ENCODE peak calls at places on chromosomes 4 and X, in six cellular contexts. One of them, this sample, is unnamed. For H3K4me1, the result is how much of the 10 kb centered on the place peaks cover.

GRCh38 chr4:36321176-36321575 is 39.8 kb downstream of the DTHD1 start:
- DNase-seq in transverse colon: no peak
- DNase-seq in ovary: no peak
- DNase-seq in neural progenitor cell: no peak
- DNase-seq in heart left ventricle: no peak
- DNase-seq in lung: no peak
- DNase-seq in this sample: no peak

GRCh38 chr4:82519072-82519471 is 42.7 kb downstream of the TMEM150C start:
- DNase-seq in transverse colon: no peak
- DNase-seq in ovary: no peak
- DNase-seq in neural progenitor cell: no peak
- DNase-seq in heart left ventricle: no peak
- DNase-seq in lung: no peak
- DNase-seq in this sample: no peak

GRCh38 chrX:131854586-131854985 is 168.5 kb upstream of the STK26 start:
- DNase-seq in transverse colon: no peak
- DNase-seq in ovary: no peak
- DNase-seq in neural progenitor cell: no peak
- DNase-seq in heart left ventricle: no peak
- DNase-seq in lung: no peak
- DNase-seq in this sample: no peak

GRCh38 chr4:181528570-181529184 is 714.5 kb upstream of the TENM3 start:
- DNase-seq in transverse colon: peak
- DNase-seq in ovary: no peak
- DNase-seq in neural progenitor cell: peak
- DNase-seq in heart left ventricle: peak
- DNase-seq in lung: peak
- DNase-seq in this sample: peak

GRCh38 chr4:48739560-48740019 is 40.5 kb downstream of the FRYL start:
- DNase-seq in transverse colon: no peak
- DNase-seq in ovary: no peak
- DNase-seq in neural progenitor cell: no peak
- DNase-seq in heart left ventricle: no peak
- DNase-seq in lung: no peak
- DNase-seq in this sample: no peak

GRCh38 chrX:30283456-30284200 is 25.6 kb downstream of the NR0B1 start:
- DNase-seq in transverse colon: no peak
- DNase-seq in ovary: no peak
- DNase-seq in neural progenitor cell: no peak
- DNase-seq in heart left ventricle: no peak
- DNase-seq in lung: no peak
- DNase-seq in this sample: no peak

GRCh38 chr4:15336410-15337184 is 91.2 kb upstream of the C1QTNF7 start:
- DNase-seq in transverse colon: no peak
- DNase-seq in ovary: no peak
- DNase-seq in neural progenitor cell: no peak
- DNase-seq in heart left ventricle: no peak
- DNase-seq in lung: no peak
- DNase-seq in this sample: no peak

GRCh38 chrX:24963823-24964222 is 51.9 kb downstream of the ARX start:
- DNase-seq in transverse colon: no peak
- DNase-seq in ovary: no peak
- DNase-seq in neural progenitor cell: no peak
- DNase-seq in heart left ventricle: no peak
- DNase-seq in lung: no peak
- DNase-seq in this sample: no peak

GRCh38 chrX:57286507-57287251 is at the start of gene FAAH2:
- DNase-seq in transverse colon: peak
- DNase-seq in ovary: no peak
- DNase-seq in neural progenitor cell: peak
- DNase-seq in heart left ventricle: no peak
- DNase-seq in lung: peak
- DNase-seq in this sample: peak

GRCh38 chrX:122238801-122239200 is 945.3 kb upstream of the GRIA3 start:
- DNase-seq in transverse colon: no peak
- DNase-seq in ovary: no peak
- DNase-seq in neural progenitor cell: no peak
- DNase-seq in heart left ventricle: no peak
- DNase-seq in lung: no peak
- DNase-seq in this sample: no peak

GRCh38 chrX:101993335-101993734 is 61.5 kb upstream of the ZMAT1 start:
- DNase-seq in transverse colon: no peak
- DNase-seq in ovary: no peak
- DNase-seq in neural progenitor cell: no peak
- DNase-seq in heart left ventricle: no peak
- DNase-seq in lung: no peak
- DNase-seq in this sample: no peak
- H3K4me1 ChIP-seq in transverse colon: under half
- H3K4me1 ChIP-seq in ovary: under half
- H3K4me1 ChIP-seq in neural progenitor cell: under half
- H3K4me1 ChIP-seq in heart left ventricle: under half
- H3K4me1 ChIP-seq in lung: under half
- H3K4me1 ChIP-seq in this sample: under half

GRCh38 chr4:101355767-101356702 is 8.7 kb upstream of the PPP3CA start:
- DNase-seq in transverse colon: no peak
- DNase-seq in ovary: peak
- DNase-seq in neural progenitor cell: no peak
- DNase-seq in heart left ventricle: no peak
- DNase-seq in lung: no peak
- DNase-seq in this sample: no peak

GRCh38 chr4:101356928-101357327 is 9.6 kb upstream of the PPP3CA start:
- DNase-seq in transverse colon: no peak
- DNase-seq in ovary: no peak
- DNase-seq in neural progenitor cell: no peak
- DNase-seq in heart left ventricle: no peak
- DNase-seq in lung: no peak
- DNase-seq in this sample: no peak

GRCh38 chr4:101355246-101355645 is 7.9 kb upstream of the PPP3CA start:
- DNase-seq in transverse colon: no peak
- DNase-seq in ovary: no peak
- DNase-seq in neural progenitor cell: no peak
- DNase-seq in heart left ventricle: no peak
- DNase-seq in lung: no peak
- DNase-seq in this sample: no peak

GRCh38 chr4:101357751-101358150 is 10.4 kb upstream of the PPP3CA start:
- DNase-seq in transverse colon: no peak
- DNase-seq in ovary: no peak
- DNase-seq in neural progenitor cell: no peak
- DNase-seq in heart left ventricle: no peak
- DNase-seq in lung: no peak
- DNase-seq in this sample: no peak
- H3K4me1 ChIP-seq in transverse colon: under half
- H3K4me1 ChIP-seq in ovary: under half
- H3K4me1 ChIP-seq in neural progenitor cell: under half
- H3K4me1 ChIP-seq in heart left ventricle: under half
- H3K4me1 ChIP-seq in lung: under half
- H3K4me1 ChIP-seq in this sample: under half

GRCh38 chrX:34877451-34877850 is 65.1 kb upstream of the FAM47B start:
- DNase-seq in transverse colon: no peak
- DNase-seq in ovary: no peak
- DNase-seq in neural progenitor cell: no peak
- DNase-seq in heart left ventricle: no peak
- DNase-seq in lung: no peak
- DNase-seq in this sample: no peak

GRCh38 chrX:34875204-34875603 is 67.4 kb upstream of the FAM47B start:
- DNase-seq in transverse colon: no peak
- DNase-seq in ovary: no peak
- DNase-seq in neural progenitor cell: no peak
- DNase-seq in heart left ventricle: no peak
- DNase-seq in lung: no peak
- DNase-seq in this sample: no peak

GRCh38 chrX:34873500-34874225 is 68.9 kb upstream of the FAM47B start:
- DNase-seq in transverse colon: no peak
- DNase-seq in ovary: no peak
- DNase-seq in neural progenitor cell: peak
- DNase-seq in heart left ventricle: no peak
- DNase-seq in lung: no peak
- DNase-seq in this sample: no peak

GRCh38 chrX:34879361-34879760 is 63.2 kb upstream of the FAM47B start:
- DNase-seq in transverse colon: no peak
- DNase-seq in ovary: no peak
- DNase-seq in neural progenitor cell: no peak
- DNase-seq in heart left ventricle: no peak
- DNase-seq in lung: no peak
- DNase-seq in this sample: no peak

GRCh38 chrX:34874763-34875162 is 67.8 kb upstream of the FAM47B start:
- DNase-seq in transverse colon: no peak
- DNase-seq in ovary: no peak
- DNase-seq in neural progenitor cell: no peak
- DNase-seq in heart left ventricle: no peak
- DNase-seq in lung: no peak
- DNase-seq in this sample: no peak
- H3K4me1 ChIP-seq in transverse colon: under half
- H3K4me1 ChIP-seq in ovary: under half
- H3K4me1 ChIP-seq in neural progenitor cell: under half
- H3K4me1 ChIP-seq in heart left ventricle: under half
- H3K4me1 ChIP-seq in lung: under half
- H3K4me1 ChIP-seq in this sample: under half

GRCh38 chr4:40329805-40330204 is 5.3 kb upstream of the CHRNA9 start:
- DNase-seq in transverse colon: no peak
- DNase-seq in ovary: no peak
- DNase-seq in neural progenitor cell: no peak
- DNase-seq in heart left ventricle: no peak
- DNase-seq in lung: no peak
- DNase-seq in this sample: no peak

GRCh38 chr4:40330536-40330935 is 4.6 kb upstream of the CHRNA9 start:
- DNase-seq in transverse colon: no peak
- DNase-seq in ovary: no peak
- DNase-seq in neural progenitor cell: no peak
- DNase-seq in heart left ventricle: no peak
- DNase-seq in lung: no peak
- DNase-seq in this sample: no peak

GRCh38 chr4:40331937-40332336 is 3.2 kb upstream of the CHRNA9 start:
- DNase-seq in transverse colon: no peak
- DNase-seq in ovary: no peak
- DNase-seq in neural progenitor cell: no peak
- DNase-seq in heart left ventricle: no peak
- DNase-seq in lung: no peak
- DNase-seq in this sample: no peak

GRCh38 chr4:40333921-40334352 is 1.2 kb upstream of the CHRNA9 start:
- DNase-seq in transverse colon: no peak
- DNase-seq in ovary: peak
- DNase-seq in neural progenitor cell: no peak
- DNase-seq in heart left ventricle: no peak
- DNase-seq in lung: no peak
- DNase-seq in this sample: no peak

GRCh38 chr4:40331092-40331824 is 3.9 kb upstream of the CHRNA9 start:
- DNase-seq in transverse colon: no peak
- DNase-seq in ovary: no peak
- DNase-seq in neural progenitor cell: no peak
- DNase-seq in heart left ventricle: no peak
- DNase-seq in lung: no peak
- DNase-seq in this sample: no peak
- H3K4me1 ChIP-seq in transverse colon: under half
- H3K4me1 ChIP-seq in ovary: under half
- H3K4me1 ChIP-seq in neural progenitor cell: under half
- H3K4me1 ChIP-seq in heart left ventricle: under half
- H3K4me1 ChIP-seq in lung: under half
- H3K4me1 ChIP-seq in this sample: under half

GRCh38 chrX:151981129-151981528 is 6.7 kb upstream of the GABRE start:
- DNase-seq in transverse colon: no peak
- DNase-seq in ovary: no peak
- DNase-seq in neural progenitor cell: no peak
- DNase-seq in heart left ventricle: no peak
- DNase-seq in lung: no peak
- DNase-seq in this sample: no peak
- H3K4me1 ChIP-seq in transverse colon: under half
- H3K4me1 ChIP-seq in ovary: under half
- H3K4me1 ChIP-seq in neural progenitor cell: under half
- H3K4me1 ChIP-seq in heart left ventricle: under half
- H3K4me1 ChIP-seq in lung: under half
- H3K4me1 ChIP-seq in this sample: under half

DNA sequence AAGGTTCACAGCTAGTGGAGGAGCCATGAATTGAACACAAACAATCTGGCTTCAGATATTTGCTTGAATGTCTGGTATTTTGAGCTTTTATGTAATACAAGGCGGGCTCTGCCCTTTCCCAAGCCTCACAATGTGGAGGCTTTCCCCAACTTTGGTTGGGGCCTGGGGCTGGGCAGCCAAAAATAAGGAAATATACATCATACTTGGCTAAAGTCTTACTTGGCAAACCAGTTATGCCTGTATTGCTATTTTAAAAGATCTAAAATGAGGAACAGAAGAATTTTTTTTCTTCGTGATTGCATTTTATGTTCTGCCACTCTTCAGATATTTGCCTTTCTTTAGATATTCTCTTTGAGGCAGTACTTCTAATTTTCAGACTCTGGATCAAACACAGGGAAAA is 26.1 kb downstream of the ARFIP1 start:
- DNase-seq in transverse colon: no peak
- DNase-seq in ovary: no peak
- DNase-seq in neural progenitor cell: no peak
- DNase-seq in heart left ventricle: no peak
- DNase-seq in lung: no peak
- DNase-seq in this sample: no peak
- H3K4me1 ChIP-seq in transverse colon: under half
- H3K4me1 ChIP-seq in ovary: under half
- H3K4me1 ChIP-seq in neural progenitor cell: under half
- H3K4me1 ChIP-seq in heart left ventricle: under half
- H3K4me1 ChIP-seq in lung: under half
- H3K4me1 ChIP-seq in this sample: under half

GRCh38 chr4:83852085-83852451 is 316.2 kb downstream of the GPAT3 start:
- DNase-seq in transverse colon: no peak
- DNase-seq in ovary: no peak
- DNase-seq in neural progenitor cell: no peak
- DNase-seq in heart left ventricle: no peak
- DNase-seq in lung: no peak
- DNase-seq in this sample: no peak
- H3K4me1 ChIP-seq in transverse colon: under half
- H3K4me1 ChIP-seq in ovary: under half
- H3K4me1 ChIP-seq in neural progenitor cell: under half
- H3K4me1 ChIP-seq in heart left ventricle: under half
- H3K4me1 ChIP-seq in lung: under half
- H3K4me1 ChIP-seq in this sample: under half

DNA sequence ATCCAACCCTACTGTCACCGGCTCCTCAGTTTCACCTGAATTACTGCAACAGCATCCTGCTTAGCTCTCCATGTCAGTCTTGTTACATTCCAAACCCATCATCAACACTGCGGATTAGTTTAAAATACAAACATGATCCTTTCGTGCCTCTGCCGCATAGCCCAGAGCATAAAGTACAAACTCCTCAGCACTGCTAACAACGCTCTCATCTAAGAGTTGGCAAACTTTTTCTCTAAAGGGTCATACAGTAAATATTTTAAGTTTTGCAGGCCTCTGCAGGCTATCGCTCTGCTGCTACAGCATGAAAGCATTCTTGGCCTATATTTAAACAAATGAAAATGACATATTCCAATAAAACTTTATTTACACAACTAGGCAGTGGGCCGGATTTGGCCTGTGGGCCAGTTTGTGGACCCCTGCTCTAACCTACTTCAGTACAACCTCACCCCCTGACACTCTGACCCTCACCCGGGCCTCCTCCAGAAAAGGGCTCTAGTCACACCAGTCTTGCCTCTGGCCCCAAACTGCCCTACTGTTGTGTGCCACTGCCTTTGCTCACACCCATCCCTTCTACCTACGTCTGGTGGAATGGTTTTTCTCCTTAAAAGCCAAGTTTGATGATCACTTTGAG is 7.2 kb downstream of the STX18 start:
- DNase-seq in transverse colon: no peak
- DNase-seq in ovary: no peak
- DNase-seq in neural progenitor cell: no peak
- DNase-seq in heart left ventricle: no peak
- DNase-seq in lung: no peak
- DNase-seq in this sample: no peak
- H3K4me1 ChIP-seq in transverse colon: under half
- H3K4me1 ChIP-seq in ovary: under half
- H3K4me1 ChIP-seq in neural progenitor cell: under half
- H3K4me1 ChIP-seq in heart left ventricle: under half
- H3K4me1 ChIP-seq in lung: under half
- H3K4me1 ChIP-seq in this sample: under half

GRCh38 chrX:10016516-10017132 is 49.5 kb downstream of the CLDN34 start:
- DNase-seq in transverse colon: no peak
- DNase-seq in ovary: no peak
- DNase-seq in neural progenitor cell: peak
- DNase-seq in heart left ventricle: no peak
- DNase-seq in lung: no peak
- DNase-seq in this sample: no peak
- H3K4me1 ChIP-seq in transverse colon: under half
- H3K4me1 ChIP-seq in ovary: under half
- H3K4me1 ChIP-seq in neural progenitor cell: under half
- H3K4me1 ChIP-seq in heart left ventricle: under half
- H3K4me1 ChIP-seq in lung: under half
- H3K4me1 ChIP-seq in this sample: under half

This sample was measured in colonic mucosa.